ENCODE peak calls at places on chromosomes 3 and 15, in four cellular contexts. I is sigmoid colon, R is IMR-90, O is dorsolateral prefrontal cortex. M is an unnamed sample.

GRCh38 chr3:190307164-190307545 is 15.1 kb downstream of the CLDN1 start:
- DNase-seq in O (no peak), R (no peak), I (no peak), M (no peak)

GRCh38 chr3:98333989-98334606 is 19.6 kb upstream of the OR5K4 start:
- DNase-seq in I (no peak), O (no peak), R (peak; percentile 7), M (peak; percentile 61)

GRCh38 chr3:34012102-34012461 is 213.7 kb downstream of the PDCD6IP start:
- DNase-seq in O (no peak), R (peak; percentile 100), I (no peak), M (peak; percentile 99)

GRCh38 chr3:42799376-42799775 is 4.9 kb downstream of the HIGD1A start:
- DNase-seq in R (no peak), O (no peak), I (no peak), M (no peak)

GRCh38 chr3:183247190-183247589 is 5.9 kb upstream of the B3GNT5 start:
- DNase-seq in O (no peak), R (no peak), I (no peak), M (no peak)

GRCh38 chr15:43509923-43510229 is 7.5 kb upstream of the MAP1A start:
- DNase-seq in O (no peak), R (no peak), I (no peak), M (no peak)

GRCh38 chr3:197317250-197317963 is 19.0 kb upstream of the DLG1 start:
- DNase-seq in R (peak; percentile 95), I (no peak), O (no peak), M (peak; percentile 93)

GRCh38 chr15:57824186-57824585 is 117.7 kb downstream of the POLR2M start:
- DNase-seq in O (no peak), I (no peak), R (no peak), M (no peak)

GRCh38 chr3:9497821-9498565 is 55.6 kb downstream of the LHFPL4 start:
- DNase-seq in O (no peak), I (no peak), R (peak; percentile 74), M (peak; percentile 37)

GRCh38 chr15:93088200-93088980 is 621 bp downstream of the RGMA start:
- DNase-seq in I (peak; percentile 77), O (no peak), R (no peak), M (no peak)

GRCh38 chr15:41928100-41928499 is 34.2 kb upstream of the SPTBN5 start:
- DNase-seq in I (no peak), R (no peak), O (no peak), M (no peak)

GRCh38 chr15:74543583-74543982 is 2.6 kb downstream of the ARID3B start:
- DNase-seq in O (no peak), R (no peak), I (no peak), M (no peak)

GRCh38 chr15:53445531-53445930 is 313.9 kb downstream of the WDR72 start:
- DNase-seq in R (no peak), I (no peak), O (no peak), M (no peak)

DNA sequence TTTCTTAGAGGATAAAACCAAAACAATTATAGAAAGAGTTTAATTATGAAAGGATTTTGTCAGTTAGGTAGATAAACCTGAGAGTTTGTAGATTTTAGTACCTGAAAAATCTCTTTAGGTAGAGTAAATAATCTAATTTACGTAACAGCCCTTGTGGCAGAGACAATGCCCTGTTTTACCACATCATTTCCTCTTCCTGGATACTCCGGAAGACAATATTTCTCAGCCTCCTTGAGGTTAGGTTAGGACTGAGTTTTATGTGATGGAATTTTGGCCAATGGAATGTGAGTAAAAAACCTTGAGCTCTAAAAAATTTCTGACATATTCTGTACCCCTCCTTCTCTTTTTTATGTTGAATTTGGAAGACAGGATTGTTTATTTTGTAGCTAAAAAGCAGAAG is 50.7 kb upstream of the TPRG1 start:
- DNase-seq in R (no peak), O (no peak), I (no peak), M (no peak)
- H3K4me3 ChIP-seq in R (no peak overlapping the region), O (no peak overlapping the region), I (no peak overlapping the region), M (no peak overlapping the region)

GRCh38 chr15:28017423-28017924 is 81.6 kb downstream of the OCA2 start:
- DNase-seq in O (no peak), R (no peak), I (no peak), M (no peak)
- TF ChIP-seq CTCF in O (no peak), R (no peak), I (no peak), M (no peak)

GRCh38 chr3:134330895-134331810 is 43.1 kb downstream of the AMOTL2 start:
- DNase-seq in O (no peak), R (peak; percentile 71), I (peak; percentile 85), M (no peak)
- H3K4me3 ChIP-seq in O (no peak overlapping the region), R (no peak overlapping the region), I (no peak overlapping the region), M (no peak overlapping the region)

GRCh38 chr3:52259035-52259434 is 13.5 kb downstream of the PPM1M start:
- DNase-seq in O (no peak), I (no peak), R (no peak), M (no peak)

GRCh38 chr3:52259448-52259847 is 13.9 kb downstream of the PPM1M start:
- DNase-seq in I (no peak), R (no peak), O (no peak), M (no peak)

GRCh38 chr3:52254608-52255007 is 9.0 kb downstream of the PPM1M start:
- DNase-seq in I (no peak), R (no peak), O (no peak), M (no peak)

GRCh38 chr3:52256622-52257021 is 11.1 kb downstream of the PPM1M start:
- DNase-seq in O (no peak), I (no peak), R (no peak), M (no peak)

GRCh38 chr3:52257911-52258310 is 12.4 kb downstream of the PPM1M start:
- DNase-seq in R (no peak), I (no peak), O (no peak), M (no peak)
- TF ChIP-seq CTCF in R (no peak), I (no peak), O (no peak), M (no peak)

GRCh38 chr3:66432767-66433521 is 67.9 kb downstream of the LRIG1 start:
- DNase-seq in O (no peak), I (peak; percentile 66), R (no peak), M (no peak)
- H3K4me3 ChIP-seq in O (no peak overlapping the region), I (no peak overlapping the region), R (no peak overlapping the region), M (no peak overlapping the region)

DNA sequence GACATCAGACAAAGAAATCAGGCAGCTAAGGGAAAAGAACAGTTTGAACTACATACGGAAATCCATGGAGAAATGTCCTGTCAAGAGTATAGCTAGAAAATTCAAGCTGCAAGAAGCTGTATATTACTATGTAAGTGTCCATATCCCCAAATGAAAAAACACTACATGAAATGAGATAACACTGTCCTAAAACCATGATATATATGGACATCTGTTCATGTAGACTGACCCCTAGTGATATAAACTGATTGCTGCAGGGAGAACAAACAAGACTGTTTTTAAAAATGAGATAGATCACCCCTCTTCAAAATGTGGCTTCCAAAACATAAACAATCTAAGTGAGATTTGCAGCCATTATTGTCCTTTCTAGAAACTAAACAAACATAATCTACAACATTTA is 985.6 kb downstream of the EPHA3 start:
- DNase-seq in R (peak; percentile 5), O (no peak), I (no peak), M (peak; percentile 21)
- TF ChIP-seq CTCF in R (peak; percentile 44), O (peak; percentile 31), I (peak; percentile 25), M (peak; percentile 53)

GRCh38 chr3:102180291-102180931 is 254.4 kb upstream of the ZPLD1 start:
- DNase-seq in O (no peak), I (no peak), R (peak; percentile 95), M (peak; percentile 78)

GRCh38 chr3:102181202-102181920 is 253.5 kb upstream of the ZPLD1 start:
- DNase-seq in O (no peak), R (peak; percentile 88), I (no peak), M (peak; percentile 55)

GRCh38 chr3:102177075-102177755 is 257.6 kb upstream of the ZPLD1 start:
- DNase-seq in I (no peak), R (no peak), O (no peak), M (no peak)

GRCh38 chr3:102178817-102179216 is 256.0 kb upstream of the ZPLD1 start:
- DNase-seq in I (no peak), R (no peak), O (no peak), M (no peak)

GRCh38 chr3:102179321-102180290 is 255.2 kb upstream of the ZPLD1 start:
- DNase-seq in O (no peak), R (peak; percentile 58), I (no peak), M (no peak)
- H3K4me3 ChIP-seq in O (no peak overlapping the region), R (peak overlapping the region; percentile 14), I (no peak overlapping the region), M (no peak overlapping the region)

GRCh38 chr15:86010398-86010797 is 69.3 kb upstream of the AGBL1 start:
- DNase-seq in R (no peak), O (no peak), I (no peak), M (no peak)

GRCh38 chr15:86016750-86017149 is 62.9 kb upstream of the AGBL1 start:
- DNase-seq in R (no peak), I (no peak), O (no peak), M (no peak)

GRCh38 chr15:86006546-86006945 is 73.1 kb upstream of the AGBL1 start:
- DNase-seq in I (no peak), O (no peak), R (no peak), M (no peak)

GRCh38 chr15:86009727-86010126 is 69.9 kb upstream of the AGBL1 start:
- DNase-seq in R (no peak), O (no peak), I (no peak), M (no peak)

GRCh38 chr15:86010891-86011290 is 68.8 kb upstream of the AGBL1 start:
- DNase-seq in R (no peak), O (no peak), I (no peak), M (no peak)
- TF ChIP-seq CTCF in R (no peak), O (no peak), I (no peak), M (no peak)

GRCh38 chr15:62549345-62549970 is 384.4 kb upstream of the C2CD4B start:
- DNase-seq in O (no peak), R (peak; percentile 33), I (no peak), M (peak; percentile 54)

GRCh38 chr15:62545392-62546227 is 380.5 kb upstream of the C2CD4B start:
- DNase-seq in O (peak; percentile 58), R (peak; percentile 42), I (peak; percentile 72), M (peak; percentile 67)

GRCh38 chr15:62547584-62547983 is 382.5 kb upstream of the C2CD4B start:
- DNase-seq in I (no peak), R (no peak), O (no peak), M (no peak)

GRCh38 chr15:62541250-62541649 is 376.2 kb upstream of the C2CD4B start:
- DNase-seq in I (no peak), O (no peak), R (no peak), M (no peak)

GRCh38 chr15:62544446-62544845 is 379.4 kb upstream of the C2CD4B start:
- DNase-seq in R (no peak), O (no peak), I (no peak), M (no peak)
- H3K4me3 ChIP-seq in R (no peak overlapping the region), O (no peak overlapping the region), I (no peak overlapping the region), M (no peak overlapping the region)

M was measured in fibroblast of mammary gland.